ENCODE peak calls at places on chromosomes 2 and 18, in nine cellular contexts. C is heart left ventricle, V is fibroblast of lung, H is A549, X is WERI-Rb-1, R is cardiac fibroblast, M is lower lobe of right lung, G is right lobe of liver, N is astrocyte of the spinal cord. J is an unnamed sample.

GRCh38 chr2:23602113-23602512 is 217.1 kb downstream of the KLHL29 start:
- DNase-seq in R (peak; percentile 78), X (no peak), N (peak; percentile 88), C (no peak), M (no peak), H (peak; percentile 53), V (peak; percentile 82), G (no peak), J (peak; percentile 33)

GRCh38 chr2:219476605-219477578 is 21.8 kb upstream of the GMPPA start:
- DNase-seq in N (no peak), C (no peak), X (peak; percentile 69), G (no peak), M (no peak), R (no peak), V (no peak), H (no peak), J (no peak)

GRCh38 chr2:216583157-216583556 is 50.1 kb upstream of the IGFBP2 start:
- DNase-seq in V (peak; percentile 99), M (no peak), G (no peak), R (peak; percentile 28), H (peak; percentile 14), C (no peak), X (no peak), N (peak; percentile 89), J (peak; percentile 85)

GRCh38 chr18:66916834-66917233 is 312.9 kb upstream of the CDH19 start:
- DNase-seq in H (peak; percentile 1), R (peak; percentile 1), G (no peak), X (no peak), N (no peak), C (no peak), V (no peak), M (no peak), J (no peak)

GRCh38 chr2:196584903-196585302 is 54.6 kb upstream of the CCDC150 start:
- DNase-seq in N (no peak), G (no peak), M (no peak), C (no peak), V (no peak), H (no peak), R (no peak), X (no peak), J (no peak)

GRCh38 chr18:48798334-48799197 is 152.2 kb downstream of the SMAD7 start:
- DNase-seq in M (peak; percentile 20), G (no peak), C (peak; percentile 77), V (no peak), N (no peak), H (no peak), X (peak; percentile 43), R (no peak), J (no peak)

GRCh38 chr2:10332402-10333246 is 29.9 kb downstream of the HPCAL1 start:
- DNase-seq in X (no peak), G (no peak), M (peak; percentile 54), V (no peak), C (no peak), N (peak; percentile 51), R (no peak), H (no peak), J (peak; percentile 45)

GRCh38 chr18:23094411-23095165 is 40.7 kb upstream of the CABLES1 start:
- DNase-seq in V (no peak), G (no peak), H (no peak), M (no peak), N (no peak), R (no peak), X (peak; percentile 86), C (no peak), J (no peak)

GRCh38 chr2:181678033-181678586 is 2.2 kb downstream of the NEUROD1 start:
- DNase-seq in C (peak; percentile 45), N (peak; percentile 81), R (peak; percentile 81), V (peak; percentile 79), X (peak; percentile 53), M (peak; percentile 69), G (peak; percentile 47), H (peak; percentile 69), J (peak; percentile 80)

GRCh38 chr2:64283641-64284371 is 139.6 kb upstream of the PELI1 start:
- DNase-seq in X (no peak), C (no peak), M (no peak), N (no peak), V (no peak), G (no peak), H (no peak), R (no peak), J (peak; percentile 93)

GRCh38 chr2:112685167-112685884 is 35.5 kb upstream of the NT5DC4 start:
- DNase-seq in C (no peak), V (no peak), R (no peak), N (no peak), G (no peak), X (no peak), M (no peak), H (peak; percentile 26), J (no peak)
- TF ChIP-seq CTCF in C (no peak), V (peak; percentile 35), R (peak; percentile 15), N (peak; percentile 15), G (no peak), X (no peak), M (no peak), H (no peak), J (peak; percentile 28)

DNA sequence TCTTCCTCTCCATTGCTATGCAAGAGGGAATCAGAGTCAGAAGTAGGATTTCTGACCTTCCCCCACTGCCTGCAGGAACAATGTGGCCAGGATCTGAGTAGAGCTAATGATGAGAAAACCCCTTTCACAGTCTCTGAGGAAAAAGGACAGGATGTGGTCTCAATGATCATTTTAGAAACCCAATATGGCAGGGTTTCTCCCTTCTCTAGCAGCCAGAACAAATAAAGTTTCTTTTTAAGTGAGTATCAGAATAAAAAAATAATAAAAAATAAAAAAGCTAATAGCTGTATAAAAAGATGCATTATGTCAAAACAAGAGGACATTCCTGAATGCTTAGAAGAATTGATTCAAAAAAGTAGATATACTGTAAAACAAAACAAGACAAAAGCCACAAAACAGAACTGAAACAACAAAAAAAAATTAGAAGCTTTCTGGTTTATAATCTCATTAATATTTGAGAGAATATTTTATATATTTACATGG is 1124.9 kb upstream of the ZEB2 start:
- DNase-seq in X (no peak), G (no peak), H (no peak), M (no peak), V (no peak), C (no peak), N (no peak), R (peak; percentile 39), J (no peak)
- H3K4me3 ChIP-seq in X (no peak overlapping the region), G (no peak overlapping the region), H (no peak overlapping the region), M (no peak overlapping the region), V (no peak overlapping the region), C (no peak overlapping the region), N (no peak overlapping the region), R (no peak overlapping the region), J (no peak overlapping the region)

DNA sequence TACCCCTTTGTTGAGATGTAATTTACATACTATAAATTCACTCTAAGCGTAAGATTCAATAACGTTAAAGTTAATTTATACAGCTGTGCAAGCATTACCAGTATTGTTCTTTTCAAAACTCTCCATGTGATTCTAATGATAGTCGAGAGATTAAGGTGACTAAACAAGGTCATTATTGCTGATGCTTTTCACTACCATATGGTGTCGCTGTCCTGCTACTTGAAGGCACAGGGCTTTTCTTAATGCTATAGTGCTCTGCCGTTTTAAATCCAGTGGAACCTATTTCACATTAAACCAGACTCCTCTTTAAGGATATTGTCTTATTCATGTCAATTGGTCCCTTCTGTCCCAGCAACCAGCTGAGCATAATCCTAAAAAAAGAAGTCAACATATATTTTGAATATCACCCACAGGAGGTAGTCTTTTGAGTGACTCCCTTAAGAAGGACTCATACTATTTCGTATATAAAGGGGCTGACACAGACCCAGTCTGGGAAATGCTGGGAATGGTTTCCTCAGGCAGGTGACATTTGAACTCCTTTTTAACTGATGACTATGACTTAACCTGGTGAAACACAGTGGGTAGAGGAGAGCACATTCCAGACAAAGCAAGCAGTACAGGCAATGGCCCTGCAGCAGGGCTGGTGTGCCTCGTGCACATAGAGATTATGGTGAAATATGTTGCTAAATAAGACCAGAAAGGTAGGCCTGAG is 53.9 kb upstream of the CYTIP start:
- DNase-seq in C (no peak), V (peak; percentile 45), G (no peak), H (peak; percentile 32), R (peak; percentile 59), M (no peak), X (peak; percentile 10), N (peak; percentile 48), J (peak; percentile 39)
- TF ChIP-seq CTCF in C (peak; percentile 63), V (peak; percentile 86), G (peak; percentile 60), H (peak; percentile 47), R (peak; percentile 73), M (peak; percentile 60), X (peak; percentile 67), N (peak; percentile 79), J (peak; percentile 74)

GRCh38 chr2:187640926-187641510 is 86.8 kb upstream of the TFPI start:
- DNase-seq in R (no peak), C (no peak), N (no peak), G (no peak), V (peak; percentile 34), X (no peak), M (no peak), H (no peak), J (no peak)
- H3K4me3 ChIP-seq in R (no peak overlapping the region), C (no peak overlapping the region), N (no peak overlapping the region), G (no peak overlapping the region), V (no peak overlapping the region), X (no peak overlapping the region), M (no peak overlapping the region), H (no peak overlapping the region), J (no peak overlapping the region)

J was measured in fibroblast of villous mesenchyme.